ENCODE peak calls at places on chromosomes 13 and 19, in seven cellular contexts. U, I, J, W, O, K and F are unnamed samples.

GRCh38 chr19:51511353-51511752 is 9.8 kb upstream of the SIGLEC12 start:
- DNase-seq in J (peak), K (no peak), O (no peak), U (no peak), W (no peak), I (no peak), F (no peak)

GRCh38 chr13:76965759-76966421 is 17.6 kb downstream of the ACOD1 start:
- DNase-seq in I (no peak), O (no peak), J (no peak), U (no peak), K (no peak), W (no peak), F (no peak)

GRCh38 chr13:103288114-103288513 is 221.9 kb upstream of the SLC10A2 start:
- DNase-seq in K (no peak), J (no peak), I (no peak), W (no peak), O (no peak), U (no peak), F (no peak)

GRCh38 chr13:49635599-49636433 is 7.5 kb downstream of the ARL11 start:
- DNase-seq in J (no peak), W (no peak), U (no peak), O (no peak), K (no peak), I (no peak), F (no peak)

GRCh38 chr19:1068111-1069001 is 1.4 kb downstream of the ARHGAP45 start:
- DNase-seq in I (no peak), O (no peak), J (no peak), W (peak), K (no peak), U (no peak), F (no peak)

GRCh38 chr19:45404557-45405434 is at the start of gene PPP1R13L:
- DNase-seq in W (no peak), O (peak), J (peak), K (peak), I (peak), U (peak), F (peak)

GRCh38 chr13:50127017-50127725 is 111.9 kb downstream of the KCNRG start:
- DNase-seq in U (no peak), J (peak), W (no peak), K (peak), O (no peak), I (no peak), F (no peak)

GRCh38 chr13:107680115-107680514 is 535.2 kb downstream of the LIG4 start:
- DNase-seq in W (no peak), K (no peak), U (peak), I (no peak), O (peak), J (no peak), F (no peak)

GRCh38 chr13:43085545-43085944 is 62.2 kb downstream of the DNAJC15 start:
- DNase-seq in J (no peak), K (no peak), U (peak), O (peak), I (no peak), W (no peak), F (no peak)

GRCh38 chr13:77595166-77595810 is 59.8 kb downstream of the SCEL start:
- DNase-seq in W (no peak), O (no peak), I (no peak), J (no peak), U (no peak), K (no peak), F (no peak)

GRCh38 chr19:55080915-55081772 is 5.5 kb downstream of the EPS8L1 start:
- DNase-seq in O (peak), K (peak), W (peak), J (peak), U (peak), I (peak), F (peak)

GRCh38 chr13:33323766-33324525 is 38.4 kb upstream of the STARD13 start:
- DNase-seq in I (no peak), W (no peak), K (no peak), O (no peak), J (no peak), U (no peak), F (no peak)

GRCh38 chr19:56988271-56988670 is 131.5 kb upstream of the USP29 start:
- DNase-seq in K (no peak), W (no peak), O (no peak), U (peak), I (no peak), J (no peak), F (no peak)

GRCh38 chr13:113618455-113618854 is 33.9 kb downstream of the TFDP1 start:
- DNase-seq in O (no peak), J (no peak), U (no peak), K (no peak), W (no peak), I (no peak), F (no peak)

GRCh38 chr19:2648528-2648937 is 54.0 kb downstream of the GNG7 start:
- DNase-seq in K (peak), O (peak), W (peak), I (peak), J (peak), U (peak), F (no peak)

GRCh38 chr19:6707011-6707657 is 13.3 kb downstream of the C3 start:
- DNase-seq in K (no peak), J (no peak), O (no peak), U (no peak), I (no peak), W (no peak), F (no peak)

GRCh38 chr13:75776550-75776949 is 140.4 kb downstream of the LMO7 start:
- DNase-seq in K (no peak), I (no peak), W (no peak), U (no peak), O (no peak), J (no peak), F (no peak)

GRCh38 chr19:49492573-49493411 is 3.4 kb upstream of the RPS11 start:
- DNase-seq in O (peak), K (no peak), U (no peak), J (no peak), W (no peak), I (no peak), F (no peak)

GRCh38 chr19:15123900-15124299 is 16.7 kb downstream of the SYDE1 start:
- DNase-seq in K (no peak), J (no peak), I (no peak), W (no peak), U (no peak), O (peak), F (no peak)

GRCh38 chr13:29619995-29620394 is 24.5 kb upstream of the SLC7A1 start:
- DNase-seq in W (no peak), U (no peak), O (no peak), J (no peak), I (no peak), K (no peak), F (no peak)

GRCh38 chr19:6834433-6834832 is 52.9 kb upstream of the ADGRE1 start:
- DNase-seq in O (no peak), I (no peak), K (no peak), U (no peak), J (no peak), W (no peak), F (no peak)

GRCh38 chr13:28320884-28321574 is 173.9 kb downstream of the FLT1 start:
- DNase-seq in U (peak), K (no peak), O (peak), J (no peak), I (no peak), W (no peak), F (no peak)

GRCh38 chr13:99967884-99968520 is 3.6 kb downstream of the ZIC5 start:
- DNase-seq in O (peak), U (no peak), I (no peak), W (no peak), J (peak), K (no peak), F (no peak)

GRCh38 chr19:7677664-7678311 is 898 bp downstream of the MCEMP1 start:
- DNase-seq in J (no peak), O (no peak), U (no peak), W (no peak), K (no peak), I (no peak), F (no peak)

GRCh38 chr13:39527961-39528720 is 74.9 kb downstream of the LHFPL6 start:
- DNase-seq in W (no peak), O (no peak), J (no peak), I (no peak), U (no peak), K (no peak), F (no peak)

GRCh38 chr13:91361755-91362271 is 14.3 kb downstream of the MIR17HG start:
- DNase-seq in I (no peak), J (no peak), W (no peak), O (no peak), U (peak), K (no peak), F (no peak)

GRCh38 chr13:21733475-21734311 is 62.8 kb downstream of the FGF9 start:
- DNase-seq in O (no peak), K (no peak), I (no peak), J (no peak), U (no peak), W (no peak), F (no peak)

GRCh38 chr13:77779461-77780272 is 82.2 kb downstream of the SLAIN1 start:
- DNase-seq in K (no peak), J (peak), U (peak), O (peak), I (peak), W (no peak), F (peak)

GRCh38 chr13:98184796-98185195 is 7.7 kb upstream of the RNF113B start:
- DNase-seq in O (no peak), J (no peak), W (no peak), K (no peak), U (no peak), I (no peak), F (no peak)

GRCh38 chr13:27262546-27262945 is 8.1 kb upstream of the RASL11A start:
- DNase-seq in K (no peak), U (no peak), J (no peak), I (no peak), O (no peak), W (no peak), F (no peak)